ENCODE peak calls at places on chromosome 1, in four cellular contexts. V, H, J and M are unnamed samples.

GRCh38 chr1:222931018-222931417 is 116.2 kb downstream of the DISP1 start:
- DNase-seq in J (peak), V (no peak), H (peak), M (no peak)

GRCh38 chr1:29180497-29181412 is 945 bp downstream of the SRSF4 start:
- DNase-seq in V (peak), J (no peak), H (peak), M (no peak)

GRCh38 chr1:186143521-186143920 is 231.5 kb downstream of the TPR start:
- DNase-seq in J (peak), V (no peak), H (peak), M (peak)

GRCh38 chr1:83998599-83999315 is at the start of gene TTLL7:
- DNase-seq in J (no peak), V (peak), H (peak), M (no peak)

GRCh38 chr1:241842565-241842964 is 5.4 kb upstream of the EXO1 start:
- DNase-seq in V (peak), H (peak), J (peak), M (no peak)

GRCh38 chr1:157209514-157209913 is 71.3 kb upstream of the ETV3 start:
- DNase-seq in J (no peak), V (no peak), H (no peak), M (no peak)

GRCh38 chr1:27365372-27366112 is 1.2 kb downstream of the MAP3K6 start:
- DNase-seq in J (peak), V (peak), H (peak), M (peak)

GRCh38 chr1:8027748-8028631 is 1.9 kb upstream of the ERRFI1 start:
- DNase-seq in V (peak), H (peak), J (peak), M (no peak)

GRCh38 chr1:59013276-59013927 is 229.6 kb upstream of the JUN start:
- DNase-seq in J (peak), H (peak), V (peak), M (no peak)

GRCh38 chr1:7707527-7707926 is 63.6 kb upstream of the VAMP3 start:
- DNase-seq in H (no peak), J (no peak), V (no peak), M (no peak)

GRCh38 chr1:107138767-107139445 is 1.9 kb upstream of the NTNG1 start:
- DNase-seq in V (no peak), H (no peak), J (no peak), M (no peak)

GRCh38 chr1:154442006-154442740 is 37.0 kb downstream of the IL6R start:
- DNase-seq in H (peak), J (no peak), V (peak), M (no peak)

GRCh38 chr1:147757015-147757990 is 3.1 kb downstream of the GJA5 start:
- DNase-seq in H (peak), V (no peak), J (no peak), M (no peak)

GRCh38 chr1:18174016-18174415 is 66.4 kb downstream of the IGSF21 start:
- DNase-seq in V (no peak), J (no peak), H (no peak), M (no peak)

GRCh38 chr1:173393655-173393993 is 83.5 kb upstream of the PRDX6 start:
- DNase-seq in V (peak), J (peak), H (peak), M (no peak)

GRCh38 chr1:104921552-104921951 is 1171.9 kb downstream of the AMY1C start:
- DNase-seq in J (no peak), V (no peak), H (no peak), M (peak)

GRCh38 chr1:205477759-205478247 is 22.0 kb upstream of the BLACAT1 start:
- DNase-seq in H (peak), J (peak), V (no peak), M (peak)

GRCh38 chr1:19793360-19794046 is 6.2 kb downstream of the TMCO4 start:
- DNase-seq in V (no peak), J (no peak), H (no peak), M (no peak)

GRCh38 chr1:154943649-154944421 is 7.3 kb upstream of the PMVK start:
- DNase-seq in V (no peak), H (peak), J (peak), M (no peak)

GRCh38 chr1:168772428-168772827 is 43.4 kb upstream of the DPT start:
- DNase-seq in V (no peak), H (no peak), J (no peak), M (no peak)

GRCh38 chr1:36609241-36610027 is 126.7 kb upstream of the CSF3R start:
- DNase-seq in V (peak), H (peak), J (peak), M (peak)

GRCh38 chr1:185045793-185046441 is 559 bp downstream of the RNF2 start:
- DNase-seq in H (peak), V (peak), J (peak), M (no peak)

GRCh38 chr1:241734533-241734932 is 82.5 kb downstream of the WDR64 start:
- DNase-seq in J (no peak), H (no peak), V (no peak), M (no peak)

GRCh38 chr1:62436039-62436465 is 797 bp upstream of the USP1 start:
- DNase-seq in V (no peak), J (no peak), H (no peak), M (no peak)

GRCh38 chr1:48022306-48022705 is 25.1 kb upstream of the TRABD2B start:
- DNase-seq in V (no peak), J (no peak), H (no peak), M (no peak)

GRCh38 chr1:65259816-65260215 is 49.5 kb upstream of the DNAJC6 start:
- DNase-seq in H (no peak), V (no peak), J (no peak), M (no peak)

GRCh38 chr1:217586586-217586985 is 44.3 kb downstream of the GPATCH2 start:
- DNase-seq in V (no peak), J (no peak), H (peak), M (no peak)

GRCh38 chr1:156836041-156836654 is 19.5 kb upstream of the SH2D2A start:
- DNase-seq in H (no peak), V (no peak), J (no peak), M (no peak)

GRCh38 chr1:172646653-172647052 is 12.2 kb upstream of the FASLG start:
- DNase-seq in J (peak), H (peak), V (no peak), M (no peak)

GRCh38 chr1:198108646-198109045 is 48.2 kb upstream of the NEK7 start:
- DNase-seq in V (no peak), H (no peak), J (no peak), M (no peak)

GRCh38 chr1:198107041-198107440 is 49.8 kb upstream of the NEK7 start:
- DNase-seq in V (peak), J (peak), H (peak), M (no peak)

GRCh38 chr1:198109316-198109715 is 47.5 kb upstream of the NEK7 start:
- DNase-seq in J (no peak), H (no peak), V (no peak), M (no peak)

GRCh38 chr1:198105185-198105584 is 51.6 kb upstream of the NEK7 start:
- DNase-seq in V (no peak), J (no peak), H (no peak), M (no peak)

GRCh38 chr1:198106007-198106406 is 50.8 kb upstream of the NEK7 start:
- DNase-seq in J (no peak), H (no peak), V (no peak), M (no peak)
- TF ChIP-seq CTCF in J (no peak), H (no peak), V (no peak), M (no peak)

GRCh38 chr1:165408518-165408917 is 36.4 kb downstream of the RXRG start:
- DNase-seq in J (peak), V (peak), H (peak), M (no peak)

GRCh38 chr1:165409957-165410356 is 35.0 kb downstream of the RXRG start:
- DNase-seq in V (no peak), J (no peak), H (no peak), M (no peak)

GRCh38 chr1:165407398-165407797 is 37.5 kb downstream of the RXRG start:
- DNase-seq in V (no peak), J (no peak), H (no peak), M (no peak)

GRCh38 chr1:165402517-165403111 is 42.3 kb downstream of the RXRG start:
- DNase-seq in V (no peak), J (no peak), H (no peak), M (no peak)

GRCh38 chr1:165403835-165404482 is 41.0 kb downstream of the RXRG start:
- DNase-seq in V (peak), H (peak), J (no peak), M (no peak)
- TF ChIP-seq CTCF in V (peak), H (peak), J (peak), M (peak)

GRCh38 chr1:182784556-182785171 is 4.9 kb upstream of the NPL start:
- DNase-seq in V (peak), H (peak), J (peak), M (peak)
- TF ChIP-seq CTCF in V (peak), H (peak), J (peak), M (peak)

GRCh38 chr1:235511470-235512240 is 7.4 kb upstream of the B3GALNT2 start:
- DNase-seq in J (no peak), H (no peak), V (peak), M (no peak)
- TF ChIP-seq CTCF in J (peak), H (peak), V (peak), M (peak)

GRCh38 chr1:86296305-86297205 is 99.6 kb downstream of the ODF2L start:
- DNase-seq in J (no peak), V (no peak), H (no peak), M (no peak)
- TF ChIP-seq CTCF in J (no peak), V (no peak), H (no peak), M (no peak)

DNA sequence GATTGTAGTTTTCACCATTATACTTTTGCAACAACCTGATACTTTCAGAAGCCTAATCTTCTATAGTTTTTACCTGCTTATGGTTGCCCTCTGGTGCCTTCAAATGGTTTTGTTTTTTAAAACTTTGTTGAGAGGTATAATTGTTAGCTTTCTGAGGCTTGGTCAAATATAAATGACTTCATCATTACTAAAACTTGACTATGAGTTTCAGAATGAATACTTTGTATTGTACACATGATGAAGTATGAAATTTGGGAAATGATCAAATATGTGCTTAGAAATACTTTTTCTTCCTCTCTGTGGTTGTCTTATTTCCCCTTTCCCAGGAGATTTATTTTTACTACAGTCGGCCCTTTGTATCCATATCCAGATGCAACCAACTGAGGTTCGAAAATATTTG is 151.8 kb upstream of the B3GALT2 start:
- DNase-seq in J (peak), H (no peak), V (peak), M (no peak)
- TF ChIP-seq CTCF in J (peak), H (peak), V (no peak), M (peak)

GRCh38 chr1:234975122-234975940 is 153.3 kb downstream of the TOMM20 start:
- DNase-seq in V (peak), H (peak), J (peak), M (peak)

GRCh38 chr1:234978397-234979291 is 150.0 kb downstream of the TOMM20 start:
- DNase-seq in H (peak), V (peak), J (peak), M (no peak)

GRCh38 chr1:234977891-234978396 is 150.7 kb downstream of the TOMM20 start:
- DNase-seq in J (no peak), H (no peak), V (no peak), M (no peak)

GRCh38 chr1:234975941-234976871 is 152.4 kb downstream of the TOMM20 start:
- DNase-seq in J (no peak), H (no peak), V (no peak), M (no peak)

GRCh38 chr1:234976880-234977680 is 151.6 kb downstream of the TOMM20 start:
- DNase-seq in J (no peak), V (no peak), H (no peak), M (no peak)
- TF ChIP-seq CTCF in J (no peak), V (no peak), H (no peak), M (no peak)

GRCh38 chr1:6622396-6623152 is 2.1 kb upstream of the THAP3 start:
- DNase-seq in V (no peak), H (no peak), J (no peak), M (no peak)
- TF ChIP-seq CTCF in V (no peak), H (no peak), J (no peak), M (no peak)

DNA sequence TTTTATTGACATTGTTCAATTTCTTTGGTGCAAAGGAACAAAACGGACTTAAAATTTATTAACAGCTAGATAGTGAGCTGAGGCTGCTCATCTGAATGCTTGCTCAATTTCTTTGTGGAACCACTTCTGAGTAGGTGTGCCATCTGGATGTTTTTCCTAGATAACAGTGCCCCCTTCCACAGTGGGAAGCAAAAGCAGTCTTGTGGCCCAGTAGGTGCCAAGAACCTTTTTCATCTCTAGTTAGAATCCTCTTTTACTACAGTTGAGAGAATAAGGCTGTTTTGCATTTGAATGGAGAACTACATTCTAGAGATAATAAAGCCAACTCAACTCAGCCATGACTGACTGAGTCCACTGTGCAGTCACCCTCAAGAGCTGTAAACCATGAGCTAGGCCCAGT is 13.3 kb downstream of the F3 start:
- DNase-seq in V (no peak), J (no peak), H (no peak), M (no peak)
- TF ChIP-seq CTCF in V (no peak), J (no peak), H (no peak), M (no peak)